ENCODE peak calls at places on chromosomes 16 and 17, in four cellular contexts. J is WTC11, E is GM12878, K is HepG2. N is an unnamed sample.

GRCh38 chr17:38868095-38868967 is 1.5 kb upstream of the LASP1 start:
- DNase-seq in K (peak), J (no peak), E (peak), N (peak)

GRCh38 chr17:79951361-79952264 is 84.1 kb downstream of the TBC1D16 start:
- DNase-seq in K (peak), E (no peak), J (no peak), N (no peak)

GRCh38 chr17:2295575-2295974 is 8.0 kb downstream of the SMG6 start:
- DNase-seq in K (no peak), J (no peak), E (no peak), N (no peak)

GRCh38 chr17:4162775-4163498 is 19.9 kb downstream of the CYB5D2 start:
- DNase-seq in J (no peak), K (no peak), E (no peak), N (no peak)

GRCh38 chr17:8857919-8858318 is 9.6 kb downstream of the PIK3R6 start:
- DNase-seq in J (no peak), E (peak), K (no peak), N (no peak)

GRCh38 chr17:61132524-61133025 is 267.1 kb upstream of the TBX2 start:
- DNase-seq in J (no peak), K (no peak), E (no peak), N (no peak)

GRCh38 chr16:11595908-11596504 is 9.3 kb upstream of the LITAF start:
- DNase-seq in J (no peak), K (no peak), E (no peak), N (no peak)

GRCh38 chr16:85068746-85069145 is 41.2 kb downstream of the KIAA0513 start:
- DNase-seq in J (no peak), K (no peak), E (no peak), N (no peak)

GRCh38 chr17:68356520-68356919 is 65.2 kb downstream of the ARSG start:
- DNase-seq in E (peak), J (no peak), K (no peak), N (no peak)

GRCh38 chr17:47694818-47695663 is 1.1 kb downstream of the TBKBP1 start:
- DNase-seq in J (no peak), E (no peak), K (no peak), N (peak)

GRCh38 chr17:64515419-64515818 is 8.6 kb downstream of the CEP95 start:
- DNase-seq in E (no peak), J (no peak), K (no peak), N (no peak)

GRCh38 chr17:71919896-71920295 is 200.9 kb upstream of the SOX9 start:
- DNase-seq in K (no peak), E (no peak), J (no peak), N (no peak)

GRCh38 chr17:63626551-63627228 is 4.5 kb downstream of the MAP3K3 start:
- DNase-seq in E (no peak), J (no peak), K (no peak), N (no peak)

GRCh38 chr17:61368049-61368831 is 31.4 kb upstream of the TBX2 start:
- DNase-seq in E (no peak), K (no peak), J (no peak), N (no peak)

GRCh38 chr16:88631384-88631783 is 7.0 kb upstream of the IL17C start:
- DNase-seq in E (no peak), J (no peak), K (no peak), N (no peak)

GRCh38 chr16:2517954-2518605 is 2.1 kb upstream of the AMDHD2 start:
- DNase-seq in J (no peak), K (no peak), E (no peak), N (no peak)

GRCh38 chr16:57061084-57061905 is 31.1 kb upstream of the CPNE2 start:
- DNase-seq in J (no peak), K (peak), E (no peak), N (no peak)

GRCh38 chr17:50047488-50048126 is 8.3 kb upstream of the ITGA3 start:
- DNase-seq in E (no peak), J (no peak), K (no peak), N (no peak)

GRCh38 chr17:27494192-27495091 is 38.2 kb downstream of the KSR1 start:
- DNase-seq in J (no peak), E (no peak), K (peak), N (no peak)

GRCh38 chr16:29719063-29719462 is 26.7 kb downstream of the C16orf54 start:
- DNase-seq in J (no peak), E (no peak), K (no peak), N (no peak)

GRCh38 chr16:80084614-80085013 is 456.2 kb upstream of the DYNLRB2 start:
- DNase-seq in E (no peak), K (peak), J (peak), N (peak)

GRCh38 chr16:85089485-85089884 is 22.8 kb downstream of the CIBAR2 start:
- DNase-seq in J (no peak), K (no peak), E (no peak), N (no peak)

GRCh38 chr17:21036361-21036881 is 6.4 kb downstream of the USP22 start:
- DNase-seq in K (no peak), E (no peak), J (no peak), N (no peak)

GRCh38 chr17:72150632-72151460 is 30.0 kb downstream of the SOX9 start:
- DNase-seq in E (no peak), J (peak), K (no peak), N (no peak)

GRCh38 chr17:9512323-9513168 is 63.1 kb downstream of the STX8 start:
- DNase-seq in J (no peak), K (no peak), E (no peak), N (no peak)

GRCh38 chr16:76879420-76879819 is 311.6 kb upstream of the MON1B start:
- DNase-seq in K (no peak), E (no peak), J (no peak), N (no peak)

GRCh38 chr17:63095879-63096278 is 129.8 kb downstream of the TANC2 start:
- DNase-seq in K (no peak), E (no peak), J (no peak), N (no peak)

GRCh38 chr17:81514485-81514734 is 1.8 kb upstream of the ACTG1 start:
- DNase-seq in E (no peak), K (no peak), J (no peak), N (no peak)

GRCh38 chr17:81512560-81512983 is at the start of gene ACTG1:
- DNase-seq in E (no peak), K (peak), J (peak), N (peak)

GRCh38 chr17:81514735-81515529 is 2.3 kb upstream of the ACTG1 start:
- DNase-seq in K (peak), E (no peak), J (peak), N (peak)

GRCh38 chr17:81512984-81513668 is 527 bp upstream of the ACTG1 start:
- DNase-seq in J (peak), K (peak), E (no peak), N (peak)

DNA sequence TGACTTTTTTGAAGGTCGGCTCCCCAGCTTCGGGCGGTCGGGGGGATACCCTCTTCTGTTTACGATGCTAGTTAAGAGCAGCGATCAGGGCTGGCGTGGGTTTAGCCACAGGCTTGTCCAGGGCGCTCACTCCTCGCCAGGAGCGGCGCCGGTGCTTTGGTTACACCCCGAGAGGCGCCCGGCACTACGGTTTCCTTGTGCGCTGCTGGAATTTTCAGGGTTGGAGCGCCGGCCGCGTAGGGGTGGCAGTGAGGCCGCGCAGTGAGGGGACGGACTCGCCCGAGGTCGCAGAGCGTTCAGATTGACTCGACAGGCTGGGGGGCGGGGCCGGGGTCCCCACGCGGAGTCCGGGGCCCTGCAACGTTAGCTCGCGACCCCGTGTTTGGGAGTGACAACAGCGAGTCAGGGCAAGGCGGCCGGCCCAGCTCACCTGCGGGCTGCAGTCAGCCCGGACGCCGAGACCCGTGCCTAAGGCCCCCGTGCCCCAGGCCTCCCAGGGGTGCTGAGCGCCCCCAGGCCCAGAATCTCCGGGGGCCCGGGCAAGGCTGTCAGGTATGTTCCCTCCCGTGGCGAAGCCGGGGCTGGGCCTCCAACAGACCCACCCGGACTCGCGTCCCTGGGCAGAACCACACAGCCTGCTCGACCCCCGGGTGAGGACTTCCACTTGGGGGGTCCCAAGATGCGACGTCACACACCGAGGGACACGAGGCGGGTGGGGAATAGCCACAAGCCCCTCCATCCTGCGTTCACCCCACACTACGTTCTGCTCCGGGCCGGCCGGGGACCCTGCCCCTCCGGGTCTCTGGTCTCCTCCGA is 1.3 kb upstream of the ACTG1 start:
- DNase-seq in E (no peak), J (peak), K (peak), N (peak)
- TF ChIP-seq TCF7 in E (no peak), J (no peak), K (no peak), N (no peak)

DNA sequence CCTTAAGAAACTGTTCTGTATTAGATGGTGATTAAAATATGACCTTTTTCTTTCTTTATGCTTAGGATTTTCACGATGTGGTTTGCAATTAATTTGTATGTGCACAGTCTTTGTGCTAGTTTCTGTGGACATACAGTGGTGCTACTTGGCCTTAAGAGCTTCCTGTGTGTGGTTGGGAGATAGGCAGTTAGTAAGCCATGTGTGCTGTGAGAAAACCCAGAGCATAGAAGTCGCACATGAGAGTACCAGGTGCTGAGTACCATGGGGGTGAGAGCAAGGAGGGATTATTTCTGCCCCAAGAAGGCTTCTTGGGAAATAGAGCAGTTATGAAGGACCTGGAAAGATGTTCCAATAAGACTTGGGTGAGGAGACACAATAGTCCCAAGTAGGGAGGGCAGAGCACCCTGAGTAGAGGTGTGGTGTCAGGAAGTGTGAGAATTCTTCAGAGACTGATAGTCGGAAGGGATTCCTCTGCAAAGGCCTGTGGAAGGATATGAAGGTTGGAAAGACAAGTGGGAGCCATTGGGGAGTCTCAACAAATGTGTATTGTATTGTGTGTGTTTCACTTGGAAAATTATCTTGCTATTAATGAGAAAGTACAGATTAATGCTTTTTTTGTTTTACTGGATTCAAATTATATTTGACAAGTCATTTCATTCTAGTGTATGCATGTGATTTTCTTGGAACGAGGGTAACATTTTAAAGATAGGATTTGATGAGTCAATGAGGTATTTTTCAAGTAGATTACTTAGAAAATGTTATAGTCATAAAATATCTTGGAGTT is 240.0 kb downstream of the PRKCA start:
- DNase-seq in E (peak), J (no peak), K (no peak), N (peak)
- TF ChIP-seq TCF7 in E (no peak), J (no peak), K (no peak), N (no peak)

GRCh38 chr17:7311110-7311698 is 3.8 kb downstream of the EIF5A start:
- DNase-seq in E (no peak), K (no peak), J (no peak), N (no peak)

GRCh38 chr17:7306911-7307685 is at the start of gene EIF5A:
- DNase-seq in K (peak), E (peak), J (peak), N (peak)

GRCh38 chr17:7309628-7310027 is 2.2 kb downstream of the EIF5A start:
- DNase-seq in J (no peak), E (no peak), K (no peak), N (no peak)

GRCh38 chr17:7307686-7308624 is 527 bp downstream of the EIF5A start:
- DNase-seq in E (no peak), J (peak), K (no peak), N (peak)

DNA sequence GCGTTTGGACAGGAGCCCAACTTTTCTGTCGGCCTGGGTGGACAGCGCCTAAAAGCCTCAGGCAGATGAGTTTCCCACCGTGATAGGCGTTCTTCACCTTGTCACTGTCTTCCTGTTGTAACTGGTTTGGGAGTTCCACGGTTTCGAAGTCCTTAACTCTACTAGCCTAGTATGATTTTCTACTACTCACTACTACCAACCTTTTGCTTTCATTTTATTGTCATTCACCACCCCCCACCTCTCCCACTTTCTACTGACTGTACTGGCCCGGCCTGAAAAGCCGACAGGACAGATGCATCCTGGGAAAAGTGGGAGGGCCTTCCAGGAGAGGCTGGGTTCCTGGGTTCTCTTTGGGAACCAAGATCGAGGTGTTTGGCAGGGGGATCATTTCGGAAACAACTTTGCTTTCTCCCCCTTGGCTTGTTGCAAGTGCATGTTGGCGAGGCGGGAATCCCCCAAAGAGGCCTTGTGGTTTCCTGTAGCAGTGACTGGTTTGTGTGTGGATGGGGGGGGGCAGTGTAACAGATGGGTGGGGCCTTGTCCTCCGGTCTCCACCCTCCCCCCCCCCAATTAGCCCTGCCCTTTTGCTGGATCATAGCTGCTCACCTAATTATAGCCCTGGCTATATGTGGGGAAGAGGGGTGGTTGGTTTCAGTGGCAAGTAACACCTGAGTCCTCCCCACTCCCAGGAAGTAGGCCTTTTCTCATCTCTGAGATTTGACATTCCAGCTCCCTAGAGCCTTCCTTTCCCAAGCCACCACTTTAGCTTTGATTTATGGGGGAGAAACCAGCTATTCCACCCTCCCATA is 1.4 kb downstream of the EIF5A start:
- DNase-seq in J (peak), K (peak), E (peak), N (peak)
- TF ChIP-seq TCF7 in J (no peak), K (no peak), E (no peak), N (no peak)

DNA sequence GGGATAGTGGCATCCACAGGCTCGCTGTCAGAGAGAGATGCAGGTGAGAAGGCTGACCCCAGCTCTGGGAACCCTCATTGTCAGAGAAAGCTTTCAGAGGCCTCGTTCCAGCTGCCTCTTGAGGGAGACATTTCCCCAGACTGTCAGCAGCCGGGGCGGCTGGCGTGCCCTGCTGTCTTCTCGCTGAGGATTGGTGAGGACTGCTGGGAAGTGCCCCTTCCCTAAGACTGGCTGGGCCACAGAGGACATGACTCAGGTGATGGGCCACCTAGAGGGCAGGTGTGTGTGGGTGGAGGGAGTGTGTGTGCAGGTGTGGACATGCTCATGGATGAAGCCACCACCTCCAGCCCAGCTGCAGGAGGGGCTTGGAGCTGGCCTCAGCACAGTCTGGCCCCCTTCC is 25.3 kb downstream of the SPACA3 start:
- DNase-seq in K (no peak), J (no peak), E (no peak), N (no peak)
- TF ChIP-seq TCF7 in K (no peak), J (no peak), E (no peak), N (no peak)

GRCh38 chr17:77527836-77528505 is 387.2 kb downstream of the SEC14L1 start:
- DNase-seq in E (no peak), K (no peak), J (no peak), N (no peak)
- TF ChIP-seq TCF7 in E (no peak), K (no peak), J (no peak), N (no peak)

DNA sequence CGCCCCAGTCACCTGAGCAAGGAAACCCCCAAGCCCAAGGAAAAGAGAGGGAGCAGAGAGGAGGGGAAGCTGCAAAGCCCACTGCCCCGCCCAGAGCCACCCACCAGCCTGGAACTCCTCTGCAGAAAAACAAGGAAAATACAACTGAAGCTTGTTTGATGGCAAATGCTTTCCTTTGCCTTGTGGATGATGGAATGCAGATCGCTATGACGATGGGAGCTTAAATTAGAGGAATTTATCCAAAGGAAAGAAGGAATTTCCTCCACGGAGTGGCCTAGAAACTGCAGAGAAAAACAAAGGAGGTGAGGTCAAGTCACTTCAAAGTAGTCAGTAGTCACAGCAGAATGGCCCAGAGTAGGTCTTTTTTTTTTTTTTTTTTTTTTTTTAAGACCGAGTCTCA is 31.5 kb upstream of the ASGR2 start:
- DNase-seq in E (no peak), K (no peak), J (no peak), N (no peak)
- TF ChIP-seq TCF7 in E (no peak), K (no peak), J (no peak), N (no peak)

GRCh38 chr16:20301840-20302239 is 25.5 kb downstream of the GP2 start:
- DNase-seq in E (no peak), K (no peak), J (no peak), N (no peak)
- TF ChIP-seq TCF7 in E (no peak), K (no peak), J (no peak), N (no peak)

GRCh38 chr17:75069783-75070182 is 18.0 kb upstream of the SLC16A5 start:
- DNase-seq in J (no peak), E (no peak), K (no peak), N (no peak)

GRCh38 chr17:75068750-75069149 is 19.0 kb upstream of the SLC16A5 start:
- DNase-seq in E (no peak), K (no peak), J (no peak), N (no peak)

GRCh38 chr17:75065562-75066151 is 18.6 kb downstream of the KCTD2 start:
- DNase-seq in K (no peak), J (no peak), E (no peak), N (no peak)

GRCh38 chr17:75064867-75065561 is 18.0 kb downstream of the KCTD2 start:
- DNase-seq in J (peak), K (no peak), E (no peak), N (no peak)

DNA sequence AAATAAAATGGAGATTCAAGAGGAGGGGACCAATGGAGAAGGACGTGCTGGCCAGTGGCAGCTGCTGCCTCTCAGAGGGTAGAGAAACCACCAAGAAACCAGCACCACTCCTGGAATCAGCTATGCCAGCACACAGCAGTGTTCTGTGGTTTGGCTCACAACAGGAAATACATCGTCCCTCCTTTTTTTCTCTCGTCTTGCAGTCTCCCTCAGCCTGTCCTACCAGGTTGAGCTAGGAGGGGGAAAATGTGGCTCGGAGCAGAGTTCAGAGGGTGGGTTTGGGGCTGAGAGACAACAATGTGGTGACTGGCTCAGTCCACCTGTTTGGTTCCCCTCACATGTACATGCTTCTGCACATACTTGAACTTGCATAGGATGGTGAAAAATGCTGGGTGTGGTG is 19.9 kb upstream of the SLC16A5 start:
- DNase-seq in J (no peak), K (no peak), E (no peak), N (no peak)
- TF ChIP-seq TCF7 in J (no peak), K (no peak), E (no peak), N (no peak)

N was measured in K562.